ENCODE peak calls at places on chromosomes 11 and 22, in five cellular contexts. L is H9, Q is fibroblast of lung, S is neuronal stem cell, C is DND-41. V is an unnamed sample.

GRCh38 chr11:134033696-134034491 is 35.0 kb upstream of the JAM3 start:
- DNase-seq in S (peak; percentile 72), C (peak; percentile 85), L (peak; percentile 95), Q (peak; percentile 89), V (peak; percentile 7)

GRCh38 chr22:25448435-25449051 is 115.9 kb upstream of the GRK3 start:
- DNase-seq in Q (peak; percentile 56), C (no peak), S (no peak), L (no peak), V (no peak)

GRCh38 chr11:3146612-3147256 is 18.4 kb downstream of the OSBPL5 start:
- DNase-seq in Q (peak; percentile 86), C (no peak), L (no peak), S (no peak), V (no peak)

GRCh38 chr11:16403448-16403803 is 47.1 kb upstream of the SOX6 start:
- DNase-seq in L (no peak), S (no peak), Q (no peak), C (no peak), V (no peak)

GRCh38 chr22:11616811-11617210 is 3911.2 kb upstream of the OR11H1 start:
- DNase-seq in S (peak; percentile 18), Q (no peak), L (no peak), C (no peak), V (no peak)

GRCh38 chr22:48242461-48242864 is 1480.0 kb downstream of the TBC1D22A start:
- DNase-seq in L (peak; percentile 10), C (no peak), Q (no peak), S (no peak), V (no peak)

GRCh38 chr11:31262761-31263160 is 106.8 kb downstream of the DCDC1 start:
- DNase-seq in C (no peak), S (no peak), L (no peak), Q (peak; percentile 14), V (no peak)

GRCh38 chr11:112226062-112226921 is at the start of gene PTS:
- DNase-seq in Q (peak; percentile 85), C (peak; percentile 86), S (peak; percentile 74), L (peak; percentile 87), V (peak; percentile 90)

GRCh38 chr11:126257764-126258163 is 10.9 kb downstream of the SRPRA start:
- DNase-seq in L (no peak), C (no peak), S (no peak), Q (peak; percentile 78), V (no peak)

GRCh38 chr11:1782831-1783724 is 19.4 kb upstream of the CTSD start:
- DNase-seq in S (no peak), L (no peak), C (no peak), Q (peak; percentile 56), V (no peak)

GRCh38 chr11:12084191-12084717 is 26.1 kb upstream of the MICAL2 start:
- DNase-seq in Q (no peak), C (no peak), S (no peak), L (no peak), V (no peak)

GRCh38 chr11:72217856-72218745 is 1.5 kb downstream of the FOLR2 start:
- DNase-seq in S (no peak), L (no peak), Q (no peak), C (no peak), V (no peak)

GRCh38 chr11:20488352-20488751 is 100.8 kb downstream of the PRMT3 start:
- DNase-seq in L (no peak), C (no peak), S (no peak), Q (peak; percentile 36), V (no peak)

GRCh38 chr11:67033661-67034166 is 10.8 kb downstream of the SYT12 start:
- DNase-seq in S (no peak), Q (peak; percentile 99), C (no peak), L (no peak), V (no peak)

GRCh38 chr11:120682026-120682649 is 170.6 kb downstream of the GRIK4 start:
- DNase-seq in Q (no peak), S (no peak), C (no peak), L (peak; percentile 83), V (no peak)

GRCh38 chr11:45155058-45155551 is 8.7 kb downstream of the PRDM11 start:
- DNase-seq in S (no peak), C (no peak), L (no peak), Q (no peak), V (no peak)

GRCh38 chr11:75582935-75583709 is 21.1 kb downstream of the SERPINH1 start:
- DNase-seq in S (peak; percentile 81), C (peak; percentile 78), Q (peak; percentile 77), L (peak; percentile 80), V (peak; percentile 38)

GRCh38 chr11:45097721-45098493 is 48.5 kb upstream of the PRDM11 start:
- DNase-seq in Q (peak; percentile 66), L (peak; percentile 84), S (peak; percentile 89), C (peak; percentile 81), V (peak; percentile 67)

GRCh38 chr22:33564683-33565082 is 355.6 kb downstream of the LARGE1 start:
- DNase-seq in C (no peak), L (no peak), S (no peak), Q (no peak), V (no peak)

GRCh38 chr11:2093575-2094353 is 45.4 kb downstream of the IGF2 start:
- DNase-seq in Q (peak; percentile 49), S (no peak), C (no peak), L (no peak), V (no peak)

GRCh38 chr11:122025757-122026156 is 90.3 kb downstream of the BLID start:
- DNase-seq in C (no peak), Q (no peak), S (no peak), L (peak; percentile 39), V (no peak)

GRCh38 chr22:40232624-40233023 is 54.9 kb downstream of the TNRC6B start:
- DNase-seq in C (no peak), Q (no peak), S (no peak), L (no peak), V (no peak)

GRCh38 chr11:45142241-45142885 is 4.1 kb upstream of the PRDM11 start:
- DNase-seq in C (no peak), L (no peak), S (no peak), Q (no peak), V (no peak)

GRCh38 chr22:44975444-44976262 is 34.2 kb downstream of the PHF21B start:
- DNase-seq in C (peak; percentile 92), Q (peak; percentile 72), S (peak; percentile 91), L (peak; percentile 92), V (peak; percentile 85)

GRCh38 chr22:38135133-38135706 is 24.7 kb upstream of the BAIAP2L2 start:
- DNase-seq in C (no peak), Q (peak; percentile 86), S (no peak), L (no peak), V (no peak)

GRCh38 chr11:110587972-110588371 is 124.3 kb downstream of the ARHGAP20 start:
- DNase-seq in Q (no peak), L (no peak), C (no peak), S (no peak), V (no peak)

GRCh38 chr11:121451982-121452608 is at the start of gene SORL1:
- DNase-seq in C (peak; percentile 78), Q (peak; percentile 57), L (peak; percentile 84), S (peak; percentile 78), V (peak; percentile 45)

GRCh38 chr11:99069831-99070444 is 49.2 kb downstream of the CNTN5 start:
- DNase-seq in S (peak; percentile 31), L (peak; percentile 67), Q (peak; percentile 4), C (no peak), V (peak; percentile 82)

GRCh38 chr22:50233223-50233622 is 11.6 kb downstream of the TUBGCP6 start:
- DNase-seq in L (no peak), S (no peak), C (no peak), Q (no peak), V (no peak)

GRCh38 chr22:46027219-46028068 is 50.5 kb upstream of the WNT7B start:
- DNase-seq in L (no peak), Q (no peak), C (no peak), S (no peak), V (peak; percentile 27)

GRCh38 chr11:104899226-104899625 is 966 bp upstream of the CASP12 start:
- DNase-seq in Q (no peak), S (no peak), L (no peak), C (no peak), V (no peak)

DNA sequence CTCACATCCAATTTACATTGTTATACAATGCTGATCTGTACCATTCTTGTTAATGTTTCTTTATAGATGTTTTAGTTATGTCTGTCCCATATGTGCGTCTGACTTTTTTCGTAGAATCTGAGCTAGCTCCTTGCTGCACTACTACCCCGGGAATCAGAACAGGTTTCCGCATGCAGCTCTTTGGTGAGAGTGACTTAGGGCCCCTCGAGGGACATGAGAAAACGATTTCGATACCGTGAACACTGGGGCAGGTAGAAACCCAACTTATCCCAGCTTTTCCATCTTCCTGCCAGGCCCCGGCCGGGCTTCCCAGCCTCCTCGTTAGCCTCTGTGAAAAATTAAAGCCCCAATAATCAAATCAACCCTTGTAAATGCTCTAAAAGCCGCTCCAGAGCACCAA is 23.4 kb upstream of the PKNOX2 start:
- DNase-seq in L (no peak), S (no peak), C (no peak), Q (no peak), V (no peak)
- H2AFZ ChIP-seq in L (no peak overlapping the region), S (peak overlapping the region; percentile 87), C (no peak overlapping the region), Q (no peak overlapping the region), V (no peak overlapping the region)

DNA sequence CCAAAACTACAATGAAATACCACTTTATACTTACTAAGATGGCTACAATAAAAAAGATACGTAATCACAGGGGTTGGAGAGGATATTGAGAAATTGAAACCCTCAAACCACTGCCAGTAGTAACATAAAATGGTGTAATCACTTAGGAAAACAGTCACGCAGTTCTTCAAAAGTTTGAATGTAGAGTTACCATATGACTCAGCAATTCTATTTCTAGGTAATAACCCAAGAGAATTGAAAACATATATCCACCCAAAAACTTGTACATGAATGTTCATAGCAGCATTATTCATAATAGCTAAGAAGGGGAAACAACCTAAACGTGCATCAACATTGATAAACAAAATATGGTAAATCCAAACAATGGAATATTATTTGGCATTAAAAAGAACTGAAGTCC is 24.4 kb upstream of the PSMA1 start:
- DNase-seq in S (no peak), Q (no peak), C (no peak), L (no peak), V (peak; percentile 42)
- H2AFZ ChIP-seq in S (no peak overlapping the region), Q (no peak overlapping the region), C (no peak overlapping the region), L (no peak overlapping the region), V (no peak overlapping the region)

DNA sequence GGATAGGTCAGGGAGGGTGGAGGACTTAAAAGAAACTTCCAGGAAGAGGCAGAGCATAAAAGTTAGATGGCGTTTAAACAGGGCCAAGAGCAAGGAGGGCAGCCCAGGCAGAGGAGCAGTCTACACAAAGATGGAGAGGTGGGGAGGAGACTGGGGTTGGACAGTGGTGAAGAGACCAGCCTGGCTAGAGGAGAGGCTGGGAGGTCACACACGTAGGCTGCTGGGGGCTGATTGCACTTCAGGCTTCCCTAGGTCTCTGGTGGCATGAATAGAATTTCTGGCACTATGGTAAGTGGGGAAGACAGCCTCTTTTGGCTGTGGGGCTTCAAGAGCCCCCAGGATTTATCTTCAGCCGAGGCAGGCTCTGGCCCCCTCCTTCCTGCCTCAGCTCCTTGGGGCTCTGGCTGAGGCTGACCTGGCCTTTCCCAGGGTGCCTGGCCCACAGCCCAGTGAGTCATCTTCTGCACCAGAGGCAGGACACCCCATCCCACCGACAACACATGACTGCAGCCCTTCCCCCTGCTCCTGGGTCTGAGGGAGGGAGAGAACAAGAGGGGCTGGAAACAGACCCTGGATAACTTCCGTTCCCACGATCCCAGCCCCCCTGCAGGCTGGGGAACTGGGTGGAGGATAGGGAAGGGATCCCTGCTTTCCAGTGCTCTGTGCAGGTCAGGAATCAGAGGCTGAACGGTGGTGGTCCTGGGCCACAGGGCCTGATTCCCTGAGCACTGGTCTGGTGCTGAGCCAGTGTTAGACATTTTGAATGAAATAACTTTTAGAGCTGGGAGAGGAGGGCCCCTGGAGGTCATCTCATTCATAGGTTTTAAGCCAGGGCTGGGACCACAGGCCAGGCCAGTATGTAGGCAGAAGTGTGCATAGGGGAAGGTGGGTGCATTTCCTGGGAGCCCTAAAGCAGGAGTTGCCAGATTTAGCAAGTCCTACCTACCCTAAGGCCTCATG is 26.4 kb downstream of the ARHGEF17 start:
- DNase-seq in C (no peak), S (no peak), Q (peak; percentile 89), L (no peak), V (no peak)
- H2AFZ ChIP-seq in C (no peak overlapping the region), S (peak overlapping the region; percentile 39), Q (no peak overlapping the region), L (no peak overlapping the region), V (no peak overlapping the region)

GRCh38 chr11:108228236-108228635 is 5.4 kb downstream of the ATM start:
- DNase-seq in S (no peak), C (no peak), L (no peak), Q (no peak), V (no peak)
- H2AFZ ChIP-seq in S (no peak overlapping the region), C (no peak overlapping the region), L (no peak overlapping the region), Q (no peak overlapping the region), V (no peak overlapping the region)

V was measured in MM.1S.